ENCODE peak calls at places on chromosomes 2 and 18, in ten cellular contexts. B, H, N, R, E, G, C, Y, A and O are unnamed samples.

GRCh38 chr2:27870724-27871123 is 19.5 kb downstream of the RBKS start:
- DNase-seq in A (no peak), Y (no peak), C (no peak), B (no peak), R (no peak), G (no peak), N (no peak), H (no peak), E (no peak), O (no peak)

GRCh38 chr18:48902856-48903601 is 47.7 kb downstream of the SMAD7 start:
- DNase-seq in N (peak), E (peak), H (peak), G (peak), C (peak), B (no peak), Y (no peak), A (no peak), R (no peak), O (no peak)

GRCh38 chr2:126244937-126245336 is 411.0 kb upstream of the GYPC start:
- DNase-seq in G (no peak), H (peak), A (peak), C (no peak), E (no peak), B (peak), N (peak), R (no peak), Y (no peak), O (no peak)

GRCh38 chr2:230889911-230890601 is 25.3 kb downstream of the ITM2C start:
- DNase-seq in E (no peak), H (peak), A (no peak), C (no peak), Y (no peak), R (no peak), N (no peak), B (no peak), G (no peak), O (no peak)

GRCh38 chr18:76428396-76429261 is 66.4 kb downstream of the ZNF516 start:
- DNase-seq in H (no peak), N (peak), R (no peak), A (no peak), B (no peak), Y (no peak), G (no peak), C (no peak), E (no peak), O (no peak)

GRCh38 chr2:148483675-148484074 is 160.9 kb upstream of the EPC2 start:
- DNase-seq in A (no peak), H (no peak), E (no peak), C (no peak), N (no peak), R (no peak), Y (no peak), B (no peak), G (no peak), O (no peak)

GRCh38 chr2:235669269-235669831 is 175.5 kb downstream of the AGAP1 start:
- DNase-seq in B (no peak), A (peak), Y (peak), E (peak), N (peak), G (peak), H (peak), R (peak), C (peak), O (peak)

GRCh38 chr2:65940856-65941255 is 494.1 kb upstream of the MEIS1 start:
- DNase-seq in R (no peak), C (no peak), G (no peak), A (no peak), H (no peak), N (no peak), Y (no peak), E (no peak), B (no peak), O (no peak)

GRCh38 chr18:8930990-8931648 is 171.4 kb upstream of the NDUFV2 start:
- DNase-seq in Y (no peak), C (no peak), B (no peak), G (peak), R (no peak), H (no peak), N (no peak), A (no peak), E (no peak), O (no peak)

GRCh38 chr2:57510704-57511103 is 535.9 kb upstream of the VRK2 start:
- DNase-seq in G (no peak), A (no peak), N (no peak), C (no peak), B (no peak), H (no peak), E (no peak), R (no peak), Y (no peak), O (no peak)

GRCh38 chr2:220241423-220241822 is 614.0 kb downstream of the SLC4A3 start:
- DNase-seq in C (peak), B (no peak), G (no peak), N (no peak), A (no peak), Y (no peak), E (no peak), R (no peak), H (no peak), O (no peak)

GRCh38 chr2:165629776-165630175 is 160.3 kb downstream of the CSRNP3 start:
- DNase-seq in G (no peak), R (no peak), N (no peak), C (no peak), A (no peak), H (no peak), Y (no peak), E (no peak), B (no peak), O (no peak)

GRCh38 chr2:164757934-164758695 is 83.5 kb downstream of the COBLL1 start:
- DNase-seq in Y (no peak), H (no peak), B (peak), A (no peak), R (no peak), G (peak), C (peak), N (peak), E (no peak), O (peak)

GRCh38 chr2:5696351-5696740 is 4.2 kb downstream of the SOX11 start:
- DNase-seq in C (peak), B (no peak), R (peak), A (no peak), E (peak), G (no peak), H (no peak), Y (no peak), N (no peak), O (no peak)

GRCh38 chr2:227774011-227774624 is 28.4 kb downstream of the SCYGR8 start:
- DNase-seq in N (no peak), Y (no peak), E (no peak), A (peak), B (no peak), R (no peak), G (no peak), C (no peak), H (no peak), O (no peak)

GRCh38 chr2:126720647-126721046 is 64.7 kb downstream of the GYPC start:
- DNase-seq in Y (peak), B (no peak), A (no peak), R (no peak), G (no peak), H (no peak), E (no peak), C (no peak), N (peak), O (peak)

GRCh38 chr18:47944972-47945843 is 14.7 kb upstream of the SMAD2 start:
- DNase-seq in Y (no peak), H (no peak), G (peak), A (no peak), C (peak), E (no peak), R (no peak), N (peak), B (no peak), O (peak)

GRCh38 chr18:49892148-49892924 is 79.0 kb upstream of the ACAA2 start:
- DNase-seq in A (no peak), N (peak), H (no peak), B (no peak), C (peak), Y (no peak), G (no peak), R (no peak), E (no peak), O (peak)

GRCh38 chr2:163800889-163801498 is 65.2 kb upstream of the FIGN start:
- DNase-seq in E (no peak), A (no peak), Y (no peak), N (peak), R (no peak), C (peak), G (peak), H (no peak), B (no peak), O (peak)